ENCODE peak calls at places on chromosomes 11 and 22, in six cellular contexts. Y is sigmoid colon, P is small intestine, R is left lung, I is neuronal stem cell, D is tibial nerve. K is an unnamed sample. For H3K36me3, the result is how much of the 10 kb centered on the place peaks cover.

GRCh38 chr22:38081941-38082828 is 1.8 kb downstream of the SLC16A8 start:
- DNase-seq in P (no peak), R (no peak), I (no peak), Y (no peak), D (no peak), K (no peak)

GRCh38 chr11:35036642-35037041 is 102.3 kb upstream of the CD44 start:
- DNase-seq in P (no peak), D (no peak), Y (no peak), R (no peak), I (no peak), K (no peak)

GRCh38 chr11:57639321-57640067 is 10.2 kb downstream of the YPEL4 start:
- DNase-seq in Y (no peak), D (no peak), I (peak), P (no peak), R (no peak), K (no peak)

GRCh38 chr11:130710442-130711101 is 205.7 kb downstream of the SNX19 start:
- DNase-seq in R (no peak), I (no peak), D (no peak), Y (no peak), P (peak), K (no peak)

GRCh38 chr22:22798232-22798616 is 89.4 kb upstream of the IGLL5 start:
- DNase-seq in I (no peak), P (no peak), D (no peak), R (no peak), Y (no peak), K (no peak)

GRCh38 chr11:110182886-110183285 is 89.7 kb downstream of the ZC3H12C start:
- DNase-seq in R (no peak), D (no peak), I (no peak), P (no peak), Y (no peak), K (no peak)

GRCh38 chr22:47209547-47210023 is 447.1 kb downstream of the TBC1D22A start:
- DNase-seq in Y (peak), I (no peak), P (no peak), D (no peak), R (no peak), K (no peak)

GRCh38 chr11:111938687-111939160 is 1.6 kb downstream of the DIXDC1 start:
- DNase-seq in D (no peak), Y (no peak), I (no peak), P (no peak), R (no peak), K (no peak)

GRCh38 chr11:129375731-129376657 is at the start of gene BARX2:
- DNase-seq in D (no peak), Y (no peak), I (peak), P (peak), R (peak), K (peak)

GRCh38 chr11:8729837-8730696 is 47.5 kb downstream of the RPL27A start:
- DNase-seq in I (no peak), R (no peak), P (no peak), Y (no peak), D (no peak), K (no peak)

GRCh38 chr11:67045314-67045713 is 11.3 kb upstream of the RHOD start:
- DNase-seq in P (no peak), Y (no peak), R (no peak), D (no peak), I (no peak), K (no peak)
- H3K27ac ChIP-seq in P (no peak), Y (no peak), R (no peak), D (no peak), I (no peak), K (no peak)

GRCh38 chr22:39252461-39253391 is 7.9 kb upstream of the PDGFB start:
- DNase-seq in D (no peak), R (no peak), Y (no peak), I (no peak), P (no peak), K (no peak)
- H3K4me3 ChIP-seq in D (no peak), R (no peak), Y (no peak), I (no peak), P (no peak), K (no peak)

GRCh38 chr11:118484405-118484804 is 42.9 kb upstream of the TTC36 start:
- DNase-seq in Y (no peak), I (no peak), D (no peak), R (no peak), P (no peak), K (no peak)

GRCh38 chr11:118491041-118491440 is 36.2 kb upstream of the TTC36 start:
- DNase-seq in I (no peak), Y (no peak), R (no peak), P (no peak), D (no peak), K (no peak)

GRCh38 chr11:118485273-118485672 is 42.0 kb upstream of the TTC36 start:
- DNase-seq in Y (no peak), R (no peak), D (no peak), P (no peak), I (no peak), K (no peak)

DNA sequence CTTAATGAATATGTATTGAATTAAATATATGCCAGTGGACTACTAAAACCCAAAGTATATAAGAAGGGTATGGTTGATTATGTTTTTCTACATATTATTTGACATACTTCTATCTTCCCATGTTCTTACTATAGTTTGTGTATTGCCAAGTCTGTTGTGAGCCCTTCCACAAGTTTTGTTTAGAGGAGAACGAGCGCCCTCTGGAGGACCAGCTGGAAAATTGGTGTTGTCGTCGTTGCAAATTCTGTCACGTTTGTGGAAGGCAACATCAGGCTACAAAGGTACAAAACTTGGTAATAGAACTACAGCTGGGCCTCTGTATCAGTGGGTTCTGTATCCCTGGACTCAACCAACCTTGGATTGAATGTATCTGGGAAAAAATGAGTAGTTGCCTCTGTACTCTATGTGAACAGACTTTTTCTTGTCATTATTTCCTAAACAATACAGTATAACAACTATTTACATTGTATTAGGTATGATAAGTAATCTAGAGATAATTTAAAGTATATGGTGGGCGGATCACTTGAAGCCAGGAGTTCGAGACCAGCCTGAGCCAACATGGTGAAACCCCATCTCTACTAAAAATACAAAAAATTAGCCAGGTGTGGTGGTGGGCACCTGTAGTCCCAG is 38.7 kb upstream of the TTC36 start:
- DNase-seq in R (peak), D (no peak), Y (peak), P (peak), I (peak), K (peak)
- H3K36me3 ChIP-seq in R (under half), D (under half), Y (half or more), P (under half), I (half or more), K (under half)

DNA sequence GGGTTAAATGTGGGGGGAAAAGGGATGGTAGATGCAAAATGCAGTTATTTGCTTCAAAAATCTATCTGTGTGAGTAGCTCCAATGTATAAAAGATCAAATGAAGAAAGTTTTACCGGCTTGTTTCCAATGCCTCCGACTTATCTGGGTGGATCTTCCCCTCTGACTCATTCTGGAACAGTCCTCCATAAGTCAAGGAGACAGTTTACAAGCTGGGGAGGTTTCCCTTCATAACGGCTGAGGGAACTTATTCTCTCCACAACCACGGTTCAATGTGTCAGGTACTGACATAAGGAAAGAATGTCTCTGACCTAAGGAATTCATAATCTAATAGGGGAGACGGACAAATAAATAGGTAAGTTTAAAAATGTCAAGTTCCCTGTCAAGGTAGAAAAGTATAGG is 49.7 kb upstream of the BIRC3 start:
- DNase-seq in P (peak), I (no peak), Y (no peak), D (no peak), R (no peak), K (no peak)
- H3K27ac ChIP-seq in P (peak), I (no peak), Y (peak), D (peak), R (no peak), K (peak)

GRCh38 chr11:78418584-78419211 is 1.1 kb upstream of the GAB2 start:
- DNase-seq in R (no peak), D (no peak), Y (no peak), I (no peak), P (no peak), K (no peak)
- H3K4me3 ChIP-seq in R (peak), D (peak), Y (peak), I (peak), P (no peak), K (peak)

GRCh38 chr11:78961938-78962701 is 387.5 kb upstream of the NARS2 start:
- DNase-seq in I (peak), D (no peak), P (no peak), R (no peak), Y (no peak), K (no peak)
- H3K36me3 ChIP-seq in I (under half), D (under half), P (under half), R (under half), Y (under half), K (under half)

GRCh38 chr11:65315204-65315865 is 669 bp downstream of the CDC42EP2 start:
- DNase-seq in I (peak), D (peak), Y (peak), R (peak), P (peak), K (peak)
- H3K27ac ChIP-seq in I (no peak), D (peak), Y (peak), R (peak), P (peak), K (peak)

GRCh38 chr11:125062196-125062930 is 742 bp upstream of the SLC37A2 start:
- DNase-seq in R (no peak), D (no peak), Y (no peak), I (no peak), P (peak), K (no peak)

GRCh38 chr11:125062931-125063428 is at the start of gene SLC37A2:
- DNase-seq in Y (peak), P (peak), R (peak), I (peak), D (peak), K (no peak)

GRCh38 chr11:125063429-125064043 is 431 bp downstream of the SLC37A2 start:
- DNase-seq in Y (peak), I (peak), P (no peak), D (no peak), R (no peak), K (no peak)

GRCh38 chr11:125061237-125061636 is 1.9 kb upstream of the SLC37A2 start:
- DNase-seq in R (no peak), D (no peak), Y (no peak), P (no peak), I (no peak), K (no peak)

DNA sequence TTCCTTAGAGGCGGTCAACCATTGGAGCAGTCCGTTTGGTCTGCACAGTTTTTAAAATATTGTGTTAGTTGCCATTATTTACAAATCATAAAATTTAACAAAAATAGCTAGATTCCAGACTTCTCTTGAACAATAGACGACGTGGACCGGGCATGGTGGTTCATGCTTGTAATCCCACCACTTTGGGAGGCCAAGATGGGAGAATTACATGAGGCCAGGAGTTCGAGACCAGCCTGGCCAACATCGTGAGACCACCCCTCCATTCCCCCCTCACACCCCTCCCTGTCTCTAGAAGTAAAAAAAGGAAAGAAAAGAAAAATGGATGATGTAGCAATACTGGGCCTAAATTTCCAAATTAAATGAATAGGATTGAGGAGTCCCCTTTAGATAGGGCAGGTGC is 965 bp downstream of the SLC37A2 start:
- DNase-seq in Y (no peak), R (no peak), I (no peak), D (no peak), P (no peak), K (no peak)
- H3K4me3 ChIP-seq in Y (peak), R (peak), I (no peak), D (peak), P (no peak), K (peak)

DNA sequence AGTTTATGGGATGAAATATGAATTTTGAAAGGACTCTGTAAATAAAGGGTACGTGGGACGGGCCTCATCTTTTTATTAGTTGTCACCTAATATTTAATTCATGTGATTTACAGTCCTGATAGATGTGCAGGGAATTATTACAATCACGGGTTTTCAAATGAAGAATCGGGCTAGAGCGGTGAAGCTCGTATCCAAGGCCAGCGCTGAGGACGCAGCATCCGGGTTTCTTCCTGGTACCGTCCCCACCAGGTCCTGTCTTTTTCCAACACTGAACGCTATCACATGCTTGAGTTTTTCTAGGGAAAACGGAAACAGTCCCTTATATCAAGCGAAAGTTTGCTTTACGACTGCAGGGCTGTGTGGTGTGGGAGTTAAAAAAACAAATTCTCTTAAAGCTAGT is 787 bp downstream of the SMDT1 start:
- DNase-seq in R (no peak), Y (no peak), D (no peak), P (peak), I (no peak), K (no peak)
- H3K36me3 ChIP-seq in R (under half), Y (half or more), D (under half), P (under half), I (under half), K (under half)

K was measured in breast epithelium.